ENCODE peak calls at places on chromosomes 3 and 15, in four cellular contexts. D, V, M and U are unnamed samples.

GRCh38 chr3:10962481-10963036 is 30.0 kb upstream of the SLC6A1 start:
- DNase-seq in D (no peak), V (no peak), M (no peak), U (no peak)

GRCh38 chr15:76431936-76432335 is 95.4 kb downstream of the ISL2 start:
- DNase-seq in M (peak), D (peak), V (peak), U (no peak)

GRCh38 chr15:37099321-37100108 is 834 bp downstream of the MEIS2 start:
- DNase-seq in M (peak), V (no peak), D (no peak), U (no peak)

GRCh38 chr3:84601303-84601702 is 357.5 kb upstream of the CADM2 start:
- DNase-seq in V (no peak), D (no peak), M (peak), U (no peak)

GRCh38 chr15:32802296-32802936 is 84.6 kb downstream of the GREM1 start:
- DNase-seq in V (no peak), D (peak), M (peak), U (peak)

GRCh38 chr15:71151061-71151460 is 35.8 kb downstream of the THSD4 start:
- DNase-seq in M (peak), V (no peak), D (peak), U (peak)

GRCh38 chr3:149812165-149812605 is 830 bp upstream of the RNF13 start:
- DNase-seq in M (no peak), V (no peak), D (no peak), U (no peak)

GRCh38 chr15:91499774-91500383 is 353.6 kb upstream of the SLCO3A1 start:
- DNase-seq in D (no peak), M (no peak), V (no peak), U (no peak)

GRCh38 chr3:100602506-100603444 is 6.6 kb upstream of the ADGRG7 start:
- DNase-seq in V (no peak), M (peak), D (peak), U (peak)

GRCh38 chr15:100201376-100202280 is 140.1 kb downstream of the ADAMTS17 start:
- DNase-seq in V (no peak), M (peak), D (peak), U (no peak)

GRCh38 chr3:190911382-190911781 is 48.9 kb upstream of the GMNC start:
- DNase-seq in D (no peak), V (no peak), M (no peak), U (no peak)

GRCh38 chr15:75947117-75947516 is 43.4 kb downstream of the FBXO22 start:
- DNase-seq in V (no peak), M (peak), D (peak), U (peak)

GRCh38 chr3:12222765-12223485 is 64.2 kb upstream of the TIMP4 start:
- DNase-seq in V (no peak), D (peak), M (peak), U (peak)

GRCh38 chr3:75687323-75687722 is 23.2 kb downstream of the FRG2C start:
- DNase-seq in V (no peak), M (no peak), D (no peak), U (no peak)

GRCh38 chr3:9222049-9222448 is 27.4 kb downstream of the SRGAP3 start:
- DNase-seq in V (no peak), D (no peak), M (no peak), U (no peak)

GRCh38 chr15:70559223-70559823 is 204.0 kb downstream of the UACA start:
- DNase-seq in M (peak), D (peak), V (peak), U (peak)

GRCh38 chr3:141279074-141279945 is 47.7 kb downstream of the PXYLP1 start:
- DNase-seq in D (no peak), M (peak), V (peak), U (peak)

GRCh38 chr3:57048052-57048671 is 12.3 kb upstream of the SPATA12 start:
- DNase-seq in V (no peak), D (peak), M (no peak), U (peak)

GRCh38 chr3:9786825-9787654 is 5.2 kb downstream of the TADA3 start:
- DNase-seq in D (no peak), M (no peak), V (no peak), U (no peak)

GRCh38 chr3:178436773-178437172 is 99.5 kb upstream of the KCNMB2 start:
- DNase-seq in D (peak), V (peak), M (peak), U (peak)

GRCh38 chr3:124407260-124407659 is 323.0 kb upstream of the UMPS start:
- DNase-seq in V (no peak), D (no peak), M (peak), U (no peak)

GRCh38 chr3:131349946-131350347 is 31.6 kb upstream of the NUDT16 start:
- DNase-seq in D (peak), V (peak), M (peak), U (peak)

GRCh38 chr3:119302697-119303630 is 8.8 kb downstream of the ARHGAP31 start:
- DNase-seq in V (no peak), D (peak), M (peak), U (no peak)

GRCh38 chr3:12741205-12741604 is 17.9 kb downstream of the TMEM40 start:
- DNase-seq in D (no peak), V (peak), M (no peak), U (no peak)

GRCh38 chr3:111070772-111071256 is 802 bp upstream of the NECTIN3 start:
- DNase-seq in M (no peak), V (no peak), D (no peak), U (no peak)

GRCh38 chr15:79452244-79453051 is 20.3 kb downstream of the MINAR1 start:
- DNase-seq in D (no peak), M (no peak), V (no peak), U (no peak)

GRCh38 chr15:79453446-79453845 is 21.3 kb downstream of the MINAR1 start:
- DNase-seq in M (no peak), V (no peak), D (no peak), U (no peak)

GRCh38 chr15:79447060-79447459 is 14.9 kb downstream of the MINAR1 start:
- DNase-seq in M (no peak), D (no peak), V (no peak), U (no peak)

GRCh38 chr15:79451361-79451999 is 19.3 kb downstream of the MINAR1 start:
- DNase-seq in M (no peak), V (no peak), D (no peak), U (no peak)

GRCh38 chr15:79450648-79451047 is 18.5 kb downstream of the MINAR1 start:
- DNase-seq in V (no peak), D (no peak), M (no peak), U (no peak)
- TF ChIP-seq CTCF in V (peak), D (peak), M (peak), U (peak)

DNA sequence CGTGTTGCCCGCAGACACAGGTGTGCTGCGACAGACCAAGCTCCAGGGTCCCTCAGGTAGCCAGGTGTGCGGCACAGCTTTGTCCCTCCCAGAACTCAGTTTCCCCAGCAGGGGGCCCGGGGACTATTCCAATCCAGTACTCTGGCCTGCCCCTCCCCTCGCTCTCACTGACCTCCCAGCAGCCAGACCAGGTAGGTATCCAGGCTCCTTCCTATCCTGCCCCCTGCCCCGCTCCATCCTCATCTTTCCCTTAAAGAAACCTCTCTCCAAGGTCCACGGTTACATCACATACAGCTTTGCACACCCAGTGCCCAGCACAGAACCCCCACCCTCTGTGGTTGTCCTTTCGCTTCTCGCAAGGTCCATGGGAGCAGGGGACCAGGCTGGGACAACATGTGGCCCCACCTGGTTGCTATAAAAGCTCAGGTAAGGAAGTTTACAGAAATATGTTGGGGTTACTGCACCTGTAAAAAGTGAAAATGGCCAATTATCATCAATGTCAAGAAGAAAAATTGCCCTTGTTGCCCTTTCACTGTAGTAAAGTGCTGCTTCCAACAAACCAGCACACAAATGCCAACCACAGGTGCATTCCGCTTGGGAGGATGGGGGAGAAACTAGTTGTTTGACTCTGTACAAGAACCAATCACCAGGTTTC is 7.3 kb upstream of the CYP11A1 start:
- DNase-seq in D (no peak), M (no peak), V (no peak), U (no peak)
- H3K4me3 ChIP-seq in D (peak), M (peak), V (peak), U (peak)

DNA sequence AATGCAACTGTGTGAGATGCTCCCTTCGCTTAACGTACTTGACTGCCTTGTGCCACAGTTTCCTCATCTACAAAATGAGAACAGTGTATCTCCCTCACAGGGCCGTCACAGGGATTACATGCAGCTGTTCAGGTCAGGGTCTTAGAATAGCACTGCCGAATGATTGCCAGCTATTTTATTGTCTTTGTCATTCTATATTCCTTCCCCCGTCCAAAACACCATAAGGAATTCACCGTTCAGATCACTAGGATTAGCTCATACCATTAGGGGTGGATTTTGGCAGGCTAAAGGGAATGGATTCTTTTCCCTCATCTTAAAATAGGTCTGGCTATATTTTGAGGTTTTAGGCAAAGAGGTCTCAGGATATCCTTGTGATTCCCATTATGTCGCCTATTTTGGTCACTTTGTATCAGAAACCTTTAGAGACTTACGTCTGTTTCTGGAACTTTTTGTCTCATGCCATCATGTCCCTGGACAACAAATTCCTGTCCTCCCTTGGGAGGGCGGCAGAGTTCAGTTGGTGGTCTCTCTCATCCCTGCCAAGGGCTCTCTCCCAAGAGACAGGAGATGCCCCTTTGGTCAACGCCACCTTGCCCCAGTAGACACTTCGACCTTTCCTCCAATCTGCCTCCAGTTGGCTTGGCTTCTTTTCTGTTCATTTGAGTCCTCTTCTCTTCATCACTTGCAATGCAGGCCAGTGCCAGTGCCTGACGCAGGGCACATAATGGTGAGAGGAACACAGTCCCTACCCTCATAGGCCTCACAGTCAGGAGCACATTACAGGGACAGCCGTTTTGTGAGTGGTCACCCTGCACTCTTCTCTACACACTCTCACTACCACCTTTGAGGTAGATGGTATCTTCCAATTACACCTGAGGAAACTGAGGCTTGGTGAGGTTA is 171.6 kb upstream of the BHLHE40 start:
- DNase-seq in V (no peak), D (no peak), M (no peak), U (no peak)
- TF ChIP-seq CTCF in V (no peak), D (no peak), M (no peak), U (no peak)

GRCh38 chr3:101996832-101997231 is 147.5 kb downstream of the NFKBIZ start:
- DNase-seq in V (no peak), D (no peak), M (no peak), U (no peak)
- H3K4me3 ChIP-seq in V (no peak), D (no peak), M (no peak), U (no peak)

GRCh38 chr3:114694251-114694650 is 400.4 kb downstream of the TIGIT start:
- DNase-seq in V (no peak), D (no peak), M (no peak), U (no peak)
- TF ChIP-seq CTCF in V (no peak), D (no peak), M (no peak), U (no peak)

DNA sequence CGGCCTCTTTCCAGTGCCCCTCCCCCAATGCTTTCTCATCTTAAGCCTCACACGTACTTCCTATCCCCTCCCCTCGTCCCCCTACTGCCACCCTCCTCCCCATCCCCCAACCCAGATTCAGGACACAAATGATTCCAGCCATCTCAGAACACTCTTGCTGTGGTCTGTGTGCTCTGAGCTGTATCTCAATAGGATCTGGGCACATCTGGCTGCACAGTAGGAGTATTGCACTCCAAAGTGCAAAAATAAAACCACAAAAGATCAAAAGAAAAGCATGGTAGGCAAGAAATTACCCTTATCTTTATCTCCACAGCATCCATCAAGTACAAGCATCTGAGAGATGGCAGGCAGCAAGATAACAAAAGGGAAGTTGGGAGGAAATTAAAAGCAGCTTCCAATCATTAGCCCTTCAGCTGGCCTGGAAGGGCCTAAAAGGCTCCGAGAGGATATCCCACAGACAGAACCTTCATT is 352.6 kb upstream of the SEMA6D start:
- DNase-seq in M (peak), D (no peak), V (no peak), U (no peak)
- H3K4me3 ChIP-seq in M (no peak), D (no peak), V (no peak), U (no peak)